ENCODE peak calls at places on chromosomes 3 and 15, in eight cellular contexts. One of them, this sample, is unnamed.

GRCh38 chr15:74191798-74192197 is 10.8 kb downstream of the STRA6 start:
- DNase-seq in H54: no peak
- DNase-seq in substantia nigra: no peak
- DNase-seq in 8988T: no peak
- DNase-seq in EH: peak; percentile 34
- DNase-seq in activated B cell treated with CpG ODN at 0.5 μM for 24 hours: no peak
- DNase-seq in NCI-H2081: no peak
- DNase-seq in stimulated activated effector memory CD8-positive, alpha-beta T cell treated with anti-CD3 and anti-CD28 coated beads, Interleukin-12 subunit alpha, Interleukin-12 subunit beta, amount 100 ng/mL, for 72 hours: no peak
- DNase-seq in this sample: no peak

GRCh38 chr3:71628571-71628970 is 45.0 kb upstream of the FOXP1 start:
- DNase-seq in H54: no peak
- DNase-seq in substantia nigra: no peak
- DNase-seq in 8988T: no peak
- DNase-seq in EH: no peak
- DNase-seq in activated B cell treated with CpG ODN at 0.5 μM for 24 hours: no peak
- DNase-seq in NCI-H2081: peak; percentile 25
- DNase-seq in stimulated activated effector memory CD8-positive, alpha-beta T cell treated with anti-CD3 and anti-CD28 coated beads, Interleukin-12 subunit alpha, Interleukin-12 subunit beta, amount 100 ng/mL, for 72 hours: no peak
- DNase-seq in this sample: no peak

GRCh38 chr15:85756411-85757072 is 38.2 kb downstream of the KLHL25 start:
- DNase-seq in H54: no peak
- DNase-seq in substantia nigra: no peak
- DNase-seq in 8988T: no peak
- DNase-seq in EH: no peak
- DNase-seq in activated B cell treated with CpG ODN at 0.5 μM for 24 hours: no peak
- DNase-seq in NCI-H2081: no peak
- DNase-seq in stimulated activated effector memory CD8-positive, alpha-beta T cell treated with anti-CD3 and anti-CD28 coated beads, Interleukin-12 subunit alpha, Interleukin-12 subunit beta, amount 100 ng/mL, for 72 hours: no peak
- DNase-seq in this sample: no peak

GRCh38 chr3:141876891-141877561 is 583 bp downstream of the ATP1B3 start:
- DNase-seq in H54: no peak
- DNase-seq in substantia nigra: peak; percentile 25
- DNase-seq in 8988T: no peak
- DNase-seq in EH: peak; percentile 55
- DNase-seq in activated B cell treated with CpG ODN at 0.5 μM for 24 hours: peak; percentile 63
- DNase-seq in NCI-H2081: peak; percentile 67
- DNase-seq in stimulated activated effector memory CD8-positive, alpha-beta T cell treated with anti-CD3 and anti-CD28 coated beads, Interleukin-12 subunit alpha, Interleukin-12 subunit beta, amount 100 ng/mL, for 72 hours: peak; percentile 59
- DNase-seq in this sample: peak; percentile 27

GRCh38 chr3:185677146-185677829 is 91.2 kb downstream of the SENP2 start:
- DNase-seq in H54: peak; percentile 60
- DNase-seq in substantia nigra: no peak
- DNase-seq in 8988T: peak; percentile 66
- DNase-seq in EH: peak; percentile 78
- DNase-seq in activated B cell treated with CpG ODN at 0.5 μM for 24 hours: no peak
- DNase-seq in NCI-H2081: peak; percentile 63
- DNase-seq in stimulated activated effector memory CD8-positive, alpha-beta T cell treated with anti-CD3 and anti-CD28 coated beads, Interleukin-12 subunit alpha, Interleukin-12 subunit beta, amount 100 ng/mL, for 72 hours: no peak
- DNase-seq in this sample: peak; percentile 69

GRCh38 chr3:10933021-10933420 is 59.5 kb upstream of the SLC6A1 start:
- DNase-seq in H54: no peak
- DNase-seq in substantia nigra: no peak
- DNase-seq in 8988T: no peak
- DNase-seq in EH: no peak
- DNase-seq in activated B cell treated with CpG ODN at 0.5 μM for 24 hours: no peak
- DNase-seq in NCI-H2081: no peak
- DNase-seq in stimulated activated effector memory CD8-positive, alpha-beta T cell treated with anti-CD3 and anti-CD28 coated beads, Interleukin-12 subunit alpha, Interleukin-12 subunit beta, amount 100 ng/mL, for 72 hours: no peak
- DNase-seq in this sample: no peak

GRCh38 chr3:144670560-144670959 is 698.9 kb downstream of the DIPK2A start:
- DNase-seq in H54: no peak
- DNase-seq in substantia nigra: no peak
- DNase-seq in 8988T: no peak
- DNase-seq in EH: no peak
- DNase-seq in activated B cell treated with CpG ODN at 0.5 μM for 24 hours: no peak
- DNase-seq in NCI-H2081: no peak
- DNase-seq in stimulated activated effector memory CD8-positive, alpha-beta T cell treated with anti-CD3 and anti-CD28 coated beads, Interleukin-12 subunit alpha, Interleukin-12 subunit beta, amount 100 ng/mL, for 72 hours: no peak
- DNase-seq in this sample: no peak

GRCh38 chr15:81400640-81401236 is 26.7 kb upstream of the TMC3 start:
- DNase-seq in H54: peak; percentile 12
- DNase-seq in substantia nigra: no peak
- DNase-seq in 8988T: no peak
- DNase-seq in EH: peak; percentile 52
- DNase-seq in activated B cell treated with CpG ODN at 0.5 μM for 24 hours: no peak
- DNase-seq in NCI-H2081: peak; percentile 58
- DNase-seq in stimulated activated effector memory CD8-positive, alpha-beta T cell treated with anti-CD3 and anti-CD28 coated beads, Interleukin-12 subunit alpha, Interleukin-12 subunit beta, amount 100 ng/mL, for 72 hours: no peak
- DNase-seq in this sample: peak; percentile 47